ENCODE peak calls at places on chromosomes 4 and X, in five cellular contexts. One of them, this sample, is unnamed.

GRCh38 chrX:123983240-123983639 is 21.7 kb downstream of the STAG2 start:
- DNase-seq in HepG2: no peak
- DNase-seq in H1: no peak
- DNase-seq in SK-N-SH: no peak
- DNase-seq in upper lobe of left lung: no peak
- DNase-seq in this sample: no peak

GRCh38 chr4:187128226-187128625 is 404.6 kb upstream of the FAT1 start:
- DNase-seq in upper lobe of left lung: no peak
- DNase-seq in HepG2: no peak
- DNase-seq in H1: no peak
- DNase-seq in SK-N-SH: no peak
- DNase-seq in this sample: no peak

GRCh38 chr4:183905593-183906485 is 732 bp downstream of the STOX2 start:
- DNase-seq in SK-N-SH: peak; percentile 75
- DNase-seq in upper lobe of left lung: peak; percentile 39
- DNase-seq in H1: peak; percentile 86
- DNase-seq in HepG2: no peak
- DNase-seq in this sample: peak; percentile 37

GRCh38 chrX:150610038-150610437 is 41.6 kb downstream of the MTM1 start:
- DNase-seq in SK-N-SH: no peak
- DNase-seq in H1: no peak
- DNase-seq in upper lobe of left lung: no peak
- DNase-seq in HepG2: no peak
- DNase-seq in this sample: no peak

GRCh38 chr4:142817442-142817841 is 28.7 kb downstream of the INPP4B start:
- DNase-seq in HepG2: no peak
- DNase-seq in upper lobe of left lung: no peak
- DNase-seq in SK-N-SH: no peak
- DNase-seq in H1: no peak
- DNase-seq in this sample: no peak

GRCh38 chr4:111475001-111475400 is 670.3 kb upstream of the FAM241A start:
- DNase-seq in SK-N-SH: peak; percentile 1
- DNase-seq in upper lobe of left lung: no peak
- DNase-seq in H1: peak; percentile 38
- DNase-seq in HepG2: peak; percentile 17
- DNase-seq in this sample: peak; percentile 57

GRCh38 chr4:176789955-176790354 is 2.8 kb downstream of the VEGFC start:
- DNase-seq in SK-N-SH: peak; percentile 53
- DNase-seq in upper lobe of left lung: no peak
- DNase-seq in HepG2: peak; percentile 31
- DNase-seq in H1: no peak
- DNase-seq in this sample: no peak

GRCh38 chr4:41532880-41533279 is 5.1 kb upstream of the LIMCH1 start:
- DNase-seq in H1: no peak
- DNase-seq in SK-N-SH: no peak
- DNase-seq in upper lobe of left lung: no peak
- DNase-seq in HepG2: no peak
- DNase-seq in this sample: no peak

GRCh38 chrX:39953879-39954278 is 143.9 kb downstream of the BCOR start:
- DNase-seq in SK-N-SH: no peak
- DNase-seq in upper lobe of left lung: peak; percentile 91
- DNase-seq in HepG2: peak; percentile 88
- DNase-seq in H1: no peak
- DNase-seq in this sample: peak; percentile 86

GRCh38 chrX:147226801-147227200 is 412.3 kb upstream of the CXorf51A start:
- DNase-seq in H1: no peak
- DNase-seq in HepG2: no peak
- DNase-seq in upper lobe of left lung: no peak
- DNase-seq in SK-N-SH: no peak
- DNase-seq in this sample: no peak

GRCh38 chrX:45515262-45516215 is 314.9 kb upstream of the DIPK2B start:
- DNase-seq in H1: no peak
- DNase-seq in HepG2: peak; percentile 71
- DNase-seq in upper lobe of left lung: peak; percentile 83
- DNase-seq in SK-N-SH: peak; percentile 20
- DNase-seq in this sample: peak; percentile 43
- TF ChIP-seq EP300 in H1: no peak
- TF ChIP-seq EP300 in HepG2: no peak
- TF ChIP-seq EP300 in upper lobe of left lung: no peak
- TF ChIP-seq EP300 in SK-N-SH: no peak
- TF ChIP-seq EP300 in this sample: no peak

GRCh38 chrX:130110379-130111219 is at the start of gene ELF4:
- DNase-seq in H1: no peak
- DNase-seq in HepG2: no peak
- DNase-seq in SK-N-SH: peak; percentile 85
- DNase-seq in upper lobe of left lung: peak; percentile 50
- DNase-seq in this sample: peak; percentile 65
- TF ChIP-seq POLR2AphosphoS5 in H1: no peak
- TF ChIP-seq POLR2AphosphoS5 in HepG2: no peak
- TF ChIP-seq POLR2AphosphoS5 in SK-N-SH: no peak
- TF ChIP-seq POLR2AphosphoS5 in upper lobe of left lung: no peak
- TF ChIP-seq POLR2AphosphoS5 in this sample: peak; percentile 6

GRCh38 chr4:76809594-76810305 is 88.2 kb downstream of the SOWAHB start:
- DNase-seq in SK-N-SH: no peak
- DNase-seq in H1: no peak
- DNase-seq in HepG2: peak; percentile 70
- DNase-seq in upper lobe of left lung: peak; percentile 32
- DNase-seq in this sample: no peak

GRCh38 chr4:76803522-76803921 is 94.4 kb downstream of the SOWAHB start:
- DNase-seq in upper lobe of left lung: no peak
- DNase-seq in SK-N-SH: no peak
- DNase-seq in HepG2: no peak
- DNase-seq in H1: no peak
- DNase-seq in this sample: no peak

GRCh38 chr4:76804060-76804459 is 93.9 kb downstream of the SOWAHB start:
- DNase-seq in HepG2: no peak
- DNase-seq in SK-N-SH: no peak
- DNase-seq in upper lobe of left lung: no peak
- DNase-seq in H1: no peak
- DNase-seq in this sample: no peak

GRCh38 chr4:76806336-76806735 is 91.6 kb downstream of the SOWAHB start:
- DNase-seq in HepG2: no peak
- DNase-seq in H1: no peak
- DNase-seq in upper lobe of left lung: no peak
- DNase-seq in SK-N-SH: no peak
- DNase-seq in this sample: no peak

GRCh38 chr4:76806757-76807156 is 91.2 kb downstream of the SOWAHB start:
- DNase-seq in upper lobe of left lung: no peak
- DNase-seq in SK-N-SH: no peak
- DNase-seq in HepG2: no peak
- DNase-seq in H1: no peak
- DNase-seq in this sample: no peak
- H3K27ac ChIP-seq in upper lobe of left lung: no peak overlapping the region
- H3K27ac ChIP-seq in SK-N-SH: no peak overlapping the region
- H3K27ac ChIP-seq in HepG2: no peak overlapping the region
- H3K27ac ChIP-seq in H1: no peak overlapping the region
- H3K27ac ChIP-seq in this sample: no peak overlapping the region

DNA sequence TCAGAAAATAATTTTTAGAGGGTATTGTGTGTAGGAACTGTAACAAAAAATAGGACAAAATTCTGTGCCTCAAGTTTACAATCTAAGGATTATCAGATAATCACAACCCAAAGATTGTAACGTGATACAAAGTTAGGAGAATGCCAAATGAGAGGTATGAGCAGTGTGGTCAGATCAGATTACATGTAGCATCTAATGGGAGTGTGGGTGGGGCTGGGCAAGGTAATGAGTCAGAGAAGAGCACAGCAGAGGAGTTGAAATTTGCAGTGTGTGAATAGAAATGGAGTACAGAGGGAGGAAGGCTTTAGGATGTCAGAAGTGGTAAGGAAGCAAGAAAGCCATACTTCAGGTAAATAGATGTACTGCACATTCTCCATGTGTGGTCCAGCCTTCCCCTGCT is 103.5 kb upstream of the TEX13A start:
- DNase-seq in upper lobe of left lung: no peak
- DNase-seq in H1: no peak
- DNase-seq in SK-N-SH: no peak
- DNase-seq in HepG2: no peak
- DNase-seq in this sample: no peak
- TF ChIP-seq EP300 in upper lobe of left lung: no peak
- TF ChIP-seq EP300 in H1: no peak
- TF ChIP-seq EP300 in SK-N-SH: no peak
- TF ChIP-seq EP300 in HepG2: no peak
- TF ChIP-seq EP300 in this sample: no peak

DNA sequence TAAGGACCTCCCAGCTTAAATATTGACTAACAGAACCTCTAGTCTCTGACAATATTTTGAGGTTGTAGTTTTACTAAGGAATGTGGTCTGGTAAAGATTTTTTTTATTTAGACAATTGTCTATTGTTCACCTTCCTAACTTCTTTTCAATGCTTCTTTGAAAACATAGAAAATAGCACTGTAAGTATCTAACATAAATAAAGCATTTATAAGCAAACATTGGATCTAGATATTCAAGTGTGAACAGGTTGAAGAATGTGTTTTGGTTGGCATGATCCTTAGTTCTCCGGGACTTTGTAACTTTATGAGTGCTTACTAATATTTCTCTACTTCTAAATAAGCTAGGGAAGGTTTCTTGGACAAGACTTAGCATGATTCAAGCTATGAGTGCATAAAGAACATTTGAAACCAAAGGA is 285.4 kb upstream of the ARSJ start:
- DNase-seq in H1: no peak
- DNase-seq in SK-N-SH: no peak
- DNase-seq in HepG2: peak; percentile 1
- DNase-seq in upper lobe of left lung: no peak
- DNase-seq in this sample: no peak
- TF ChIP-seq POLR2AphosphoS5 in H1: no peak
- TF ChIP-seq POLR2AphosphoS5 in SK-N-SH: no peak
- TF ChIP-seq POLR2AphosphoS5 in HepG2: no peak
- TF ChIP-seq POLR2AphosphoS5 in upper lobe of left lung: no peak
- TF ChIP-seq POLR2AphosphoS5 in this sample: no peak

DNA sequence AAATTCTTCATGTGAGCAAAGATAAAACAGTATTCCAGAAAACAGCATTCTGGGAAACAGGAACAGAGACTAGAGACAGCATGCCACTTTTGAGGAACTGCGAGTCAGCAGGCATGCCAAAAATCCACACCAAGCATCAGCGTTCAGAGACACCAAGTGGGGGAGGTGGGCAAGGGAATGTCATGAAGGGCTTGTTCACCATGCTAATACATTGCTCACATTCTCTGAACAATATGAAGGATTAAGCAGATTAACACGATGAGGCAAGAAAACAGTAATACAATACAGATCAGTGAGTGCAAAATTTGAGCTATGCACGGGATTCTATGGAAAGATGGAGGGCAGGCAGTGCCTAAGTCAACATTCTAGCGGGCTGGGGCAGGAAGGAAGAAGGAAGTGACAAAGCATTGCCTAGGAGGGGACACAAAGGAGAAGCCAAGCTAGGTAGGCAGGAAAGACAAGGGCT is 278.3 kb downstream of the FBXW7 start:
- DNase-seq in SK-N-SH: no peak
- DNase-seq in upper lobe of left lung: no peak
- DNase-seq in H1: no peak
- DNase-seq in HepG2: peak; percentile 4
- DNase-seq in this sample: no peak
- H3K27ac ChIP-seq in SK-N-SH: no peak overlapping the region
- H3K27ac ChIP-seq in upper lobe of left lung: no peak overlapping the region
- H3K27ac ChIP-seq in H1: no peak overlapping the region
- H3K27ac ChIP-seq in HepG2: no peak overlapping the region
- H3K27ac ChIP-seq in this sample: no peak overlapping the region

DNA sequence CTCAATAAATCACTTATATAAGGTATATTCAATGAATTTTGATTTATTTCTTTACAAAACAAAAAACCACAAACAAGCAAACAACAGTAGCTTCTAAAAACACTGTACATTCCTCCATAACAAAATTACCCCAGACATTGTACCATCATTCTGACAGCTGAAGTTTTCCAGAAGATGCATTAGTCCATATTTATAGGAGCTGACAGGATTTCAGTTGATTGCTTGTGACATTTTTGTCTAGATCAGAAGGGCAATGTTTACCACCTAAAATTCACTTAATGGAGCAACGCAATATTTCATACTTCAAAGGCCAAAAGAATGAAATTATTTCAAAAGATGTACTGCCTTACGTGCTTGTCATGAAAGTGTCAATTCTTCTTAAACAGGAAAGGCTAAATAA is 167.0 kb downstream of the ATP10D start:
- DNase-seq in upper lobe of left lung: no peak
- DNase-seq in SK-N-SH: no peak
- DNase-seq in H1: no peak
- DNase-seq in HepG2: no peak
- DNase-seq in this sample: no peak
- TF ChIP-seq EP300 in upper lobe of left lung: no peak
- TF ChIP-seq EP300 in SK-N-SH: no peak
- TF ChIP-seq EP300 in H1: no peak
- TF ChIP-seq EP300 in HepG2: no peak
- TF ChIP-seq EP300 in this sample: no peak

GRCh38 chr4:153255233-153255632 is 51.0 kb downstream of the TRIM2 start:
- DNase-seq in upper lobe of left lung: no peak
- DNase-seq in SK-N-SH: no peak
- DNase-seq in H1: no peak
- DNase-seq in HepG2: no peak
- DNase-seq in this sample: no peak

GRCh38 chr4:153248641-153249198 is 44.5 kb downstream of the TRIM2 start:
- DNase-seq in SK-N-SH: peak; percentile 20
- DNase-seq in HepG2: no peak
- DNase-seq in upper lobe of left lung: no peak
- DNase-seq in H1: no peak
- DNase-seq in this sample: no peak

GRCh38 chr4:153249199-153250154 is 45.2 kb downstream of the TRIM2 start:
- DNase-seq in HepG2: peak; percentile 52
- DNase-seq in H1: peak; percentile 58
- DNase-seq in upper lobe of left lung: peak; percentile 69
- DNase-seq in SK-N-SH: peak; percentile 94
- DNase-seq in this sample: peak; percentile 87

GRCh38 chr4:153247116-153247490 is 42.9 kb downstream of the TRIM2 start:
- DNase-seq in HepG2: no peak
- DNase-seq in H1: no peak
- DNase-seq in SK-N-SH: no peak
- DNase-seq in upper lobe of left lung: no peak
- DNase-seq in this sample: no peak

GRCh38 chr4:153252122-153252521 is 47.9 kb downstream of the TRIM2 start:
- DNase-seq in upper lobe of left lung: no peak
- DNase-seq in HepG2: no peak
- DNase-seq in SK-N-SH: no peak
- DNase-seq in H1: no peak
- DNase-seq in this sample: no peak
- TF ChIP-seq POLR2AphosphoS5 in upper lobe of left lung: no peak
- TF ChIP-seq POLR2AphosphoS5 in HepG2: no peak
- TF ChIP-seq POLR2AphosphoS5 in SK-N-SH: no peak
- TF ChIP-seq POLR2AphosphoS5 in H1: no peak
- TF ChIP-seq POLR2AphosphoS5 in this sample: no peak

GRCh38 chr4:138910914-138911336 is 104.7 kb upstream of the NOCT start:
- DNase-seq in SK-N-SH: peak; percentile 75
- DNase-seq in HepG2: peak; percentile 55
- DNase-seq in upper lobe of left lung: peak; percentile 78
- DNase-seq in H1: peak; percentile 5
- DNase-seq in this sample: peak; percentile 75
- H3K27ac ChIP-seq in SK-N-SH: peak overlapping the region; percentile 50
- H3K27ac ChIP-seq in HepG2: no peak overlapping the region
- H3K27ac ChIP-seq in upper lobe of left lung: peak overlapping the region; percentile 89
- H3K27ac ChIP-seq in H1: no peak overlapping the region
- H3K27ac ChIP-seq in this sample: peak overlapping the region; percentile 83